ENCODE peak calls at places on chromosomes 13 and 19, in seven cellular contexts. One of them, this sample, is unnamed.

GRCh38 chr19:16359074-16359473 is 34.4 kb downstream of the KLF2 start:
- DNase-seq in brain microvascular endothelial cell: no peak
- DNase-seq in neuronal stem cell: no peak
- DNase-seq in body of pancreas: no peak
- DNase-seq in ascending aorta: no peak
- DNase-seq in left lung: no peak
- DNase-seq in astrocyte: no peak
- DNase-seq in this sample: no peak

GRCh38 chr19:57269515-57270250 is 10.6 kb upstream of the ZNF460 start:
- DNase-seq in neuronal stem cell: no peak
- DNase-seq in astrocyte: peak; percentile 96
- DNase-seq in left lung: no peak
- DNase-seq in body of pancreas: no peak
- DNase-seq in brain microvascular endothelial cell: peak; percentile 59
- DNase-seq in ascending aorta: no peak
- DNase-seq in this sample: no peak

GRCh38 chr19:1270854-1271527 is 1.9 kb downstream of the CIRBP start:
- DNase-seq in astrocyte: no peak
- DNase-seq in body of pancreas: peak; percentile 46
- DNase-seq in neuronal stem cell: no peak
- DNase-seq in left lung: no peak
- DNase-seq in brain microvascular endothelial cell: no peak
- DNase-seq in ascending aorta: no peak
- DNase-seq in this sample: no peak

GRCh38 chr19:58562126-58563033 is 4.0 kb upstream of the UBE2M start:
- DNase-seq in astrocyte: peak; percentile 44
- DNase-seq in ascending aorta: no peak
- DNase-seq in left lung: peak; percentile 41
- DNase-seq in body of pancreas: peak; percentile 56
- DNase-seq in brain microvascular endothelial cell: no peak
- DNase-seq in neuronal stem cell: no peak
- DNase-seq in this sample: no peak

GRCh38 chr13:40433577-40433976 is 232.9 kb downstream of the FOXO1 start:
- DNase-seq in astrocyte: no peak
- DNase-seq in left lung: no peak
- DNase-seq in neuronal stem cell: no peak
- DNase-seq in ascending aorta: no peak
- DNase-seq in brain microvascular endothelial cell: no peak
- DNase-seq in body of pancreas: no peak
- DNase-seq in this sample: no peak

GRCh38 chr13:37109080-37109678 is 3.7 kb upstream of the CSNK1A1L start:
- DNase-seq in neuronal stem cell: peak; percentile 18
- DNase-seq in left lung: no peak
- DNase-seq in body of pancreas: no peak
- DNase-seq in astrocyte: peak; percentile 21
- DNase-seq in brain microvascular endothelial cell: peak; percentile 68
- DNase-seq in ascending aorta: no peak
- DNase-seq in this sample: no peak

GRCh38 chr13:19726611-19727010 is 56.1 kb downstream of the PSPC1 start:
- DNase-seq in ascending aorta: no peak
- DNase-seq in neuronal stem cell: no peak
- DNase-seq in brain microvascular endothelial cell: no peak
- DNase-seq in body of pancreas: no peak
- DNase-seq in left lung: no peak
- DNase-seq in astrocyte: no peak
- DNase-seq in this sample: no peak

GRCh38 chr19:18898533-18899408 is 2.8 kb upstream of the CERS1 start:
- DNase-seq in astrocyte: no peak
- DNase-seq in brain microvascular endothelial cell: no peak
- DNase-seq in left lung: no peak
- DNase-seq in ascending aorta: no peak
- DNase-seq in body of pancreas: no peak
- DNase-seq in neuronal stem cell: no peak
- DNase-seq in this sample: no peak

GRCh38 chr13:40502236-40502635 is 164.2 kb downstream of the FOXO1 start:
- DNase-seq in neuronal stem cell: no peak
- DNase-seq in body of pancreas: no peak
- DNase-seq in ascending aorta: peak; percentile 63
- DNase-seq in brain microvascular endothelial cell: no peak
- DNase-seq in left lung: no peak
- DNase-seq in astrocyte: peak; percentile 53
- DNase-seq in this sample: peak; percentile 55

GRCh38 chr13:47426126-47426849 is 529.4 kb upstream of the HTR2A start:
- DNase-seq in neuronal stem cell: no peak
- DNase-seq in brain microvascular endothelial cell: peak; percentile 60
- DNase-seq in body of pancreas: no peak
- DNase-seq in ascending aorta: no peak
- DNase-seq in left lung: peak; percentile 35
- DNase-seq in astrocyte: peak; percentile 66
- DNase-seq in this sample: peak; percentile 61

GRCh38 chr13:90254437-90254836 is 1093.0 kb upstream of the MIR17HG start:
- DNase-seq in astrocyte: no peak
- DNase-seq in body of pancreas: no peak
- DNase-seq in ascending aorta: no peak
- DNase-seq in left lung: no peak
- DNase-seq in brain microvascular endothelial cell: no peak
- DNase-seq in neuronal stem cell: no peak
- DNase-seq in this sample: no peak

GRCh38 chr19:33225458-33225925 is at the start of gene SLC7A10:
- DNase-seq in left lung: no peak
- DNase-seq in ascending aorta: no peak
- DNase-seq in brain microvascular endothelial cell: no peak
- DNase-seq in neuronal stem cell: no peak
- DNase-seq in body of pancreas: no peak
- DNase-seq in astrocyte: no peak
- DNase-seq in this sample: no peak

GRCh38 chr19:41500443-41500842 is 57.5 kb downstream of the ERICH4 start:
- DNase-seq in brain microvascular endothelial cell: no peak
- DNase-seq in astrocyte: no peak
- DNase-seq in left lung: no peak
- DNase-seq in neuronal stem cell: no peak
- DNase-seq in ascending aorta: no peak
- DNase-seq in body of pancreas: no peak
- DNase-seq in this sample: no peak

GRCh38 chr19:40467007-40467565 is 285 bp downstream of the SPTBN4 start:
- DNase-seq in astrocyte: no peak
- DNase-seq in brain microvascular endothelial cell: no peak
- DNase-seq in ascending aorta: no peak
- DNase-seq in neuronal stem cell: no peak
- DNase-seq in body of pancreas: peak; percentile 17
- DNase-seq in left lung: no peak
- DNase-seq in this sample: no peak

GRCh38 chr13:51728972-51729371 is 75.0 kb downstream of the DHRS12 start:
- DNase-seq in neuronal stem cell: no peak
- DNase-seq in body of pancreas: no peak
- DNase-seq in brain microvascular endothelial cell: peak; percentile 75
- DNase-seq in left lung: no peak
- DNase-seq in ascending aorta: no peak
- DNase-seq in astrocyte: peak; percentile 83
- DNase-seq in this sample: no peak

GRCh38 chr13:24270639-24271131 is 38.7 kb upstream of the C1QTNF9 start:
- DNase-seq in ascending aorta: peak; percentile 87
- DNase-seq in body of pancreas: peak; percentile 73
- DNase-seq in neuronal stem cell: no peak
- DNase-seq in brain microvascular endothelial cell: peak; percentile 49
- DNase-seq in astrocyte: peak; percentile 59
- DNase-seq in left lung: peak; percentile 87
- DNase-seq in this sample: peak; percentile 87

GRCh38 chr19:53991224-53992113 is at the start of gene CACNG6:
- DNase-seq in neuronal stem cell: peak; percentile 43
- DNase-seq in astrocyte: no peak
- DNase-seq in ascending aorta: no peak
- DNase-seq in body of pancreas: peak; percentile 21
- DNase-seq in brain microvascular endothelial cell: no peak
- DNase-seq in left lung: no peak
- DNase-seq in this sample: no peak

GRCh38 chr13:57925250-57925649 is 293.7 kb downstream of the PCDH17 start:
- DNase-seq in ascending aorta: no peak
- DNase-seq in brain microvascular endothelial cell: no peak
- DNase-seq in neuronal stem cell: no peak
- DNase-seq in astrocyte: peak; percentile 8
- DNase-seq in left lung: no peak
- DNase-seq in body of pancreas: no peak
- DNase-seq in this sample: no peak

GRCh38 chr13:98570929-98571372 is 6.0 kb downstream of the STK24 start:
- DNase-seq in ascending aorta: no peak
- DNase-seq in neuronal stem cell: no peak
- DNase-seq in left lung: peak; percentile 59
- DNase-seq in body of pancreas: peak; percentile 10
- DNase-seq in brain microvascular endothelial cell: peak; percentile 40
- DNase-seq in astrocyte: peak; percentile 34
- DNase-seq in this sample: no peak

GRCh38 chr19:13843104-13843921 is 33.6 kb upstream of the NANOS3 start:
- DNase-seq in neuronal stem cell: no peak
- DNase-seq in ascending aorta: peak; percentile 89
- DNase-seq in astrocyte: no peak
- DNase-seq in brain microvascular endothelial cell: no peak
- DNase-seq in body of pancreas: peak; percentile 57
- DNase-seq in left lung: peak; percentile 70
- DNase-seq in this sample: no peak

GRCh38 chr19:46384396-46384795 is 29.0 kb downstream of the CCDC8 start:
- DNase-seq in body of pancreas: peak; percentile 4
- DNase-seq in ascending aorta: peak; percentile 49
- DNase-seq in neuronal stem cell: no peak
- DNase-seq in astrocyte: no peak
- DNase-seq in brain microvascular endothelial cell: no peak
- DNase-seq in left lung: no peak
- DNase-seq in this sample: no peak

GRCh38 chr19:49835562-49835961 is 15.4 kb upstream of the PTOV1 start:
- DNase-seq in astrocyte: no peak
- DNase-seq in left lung: no peak
- DNase-seq in brain microvascular endothelial cell: no peak
- DNase-seq in body of pancreas: no peak
- DNase-seq in neuronal stem cell: no peak
- DNase-seq in ascending aorta: no peak
- DNase-seq in this sample: no peak
- H3K36me3 ChIP-seq in astrocyte: peaks cover 16% of the 10 kb centered on the region
- H3K36me3 ChIP-seq in left lung: no peaks in the 10 kb centered on the region
- H3K36me3 ChIP-seq in brain microvascular endothelial cell: peaks cover 68% of the 10 kb centered on the region
- H3K36me3 ChIP-seq in body of pancreas: no peaks in the 10 kb centered on the region
- H3K36me3 ChIP-seq in neuronal stem cell: peaks cover 69% of the 10 kb centered on the region
- H3K36me3 ChIP-seq in ascending aorta: peaks cover 67% of the 10 kb centered on the region
- H3K36me3 ChIP-seq in this sample: peaks cover 62% of the 10 kb centered on the region

GRCh38 chr19:8459095-8459494 is 14.3 kb downstream of the HNRNPM start:
- DNase-seq in ascending aorta: no peak
- DNase-seq in body of pancreas: no peak
- DNase-seq in neuronal stem cell: no peak
- DNase-seq in brain microvascular endothelial cell: no peak
- DNase-seq in left lung: no peak
- DNase-seq in astrocyte: no peak
- DNase-seq in this sample: no peak

GRCh38 chr19:8460516-8461298 is 15.9 kb downstream of the HNRNPM start:
- DNase-seq in brain microvascular endothelial cell: no peak
- DNase-seq in astrocyte: no peak
- DNase-seq in left lung: no peak
- DNase-seq in neuronal stem cell: no peak
- DNase-seq in body of pancreas: no peak
- DNase-seq in ascending aorta: no peak
- DNase-seq in this sample: no peak

GRCh38 chr19:8461376-8461775 is 16.6 kb downstream of the HNRNPM start:
- DNase-seq in neuronal stem cell: no peak
- DNase-seq in ascending aorta: no peak
- DNase-seq in brain microvascular endothelial cell: no peak
- DNase-seq in astrocyte: no peak
- DNase-seq in left lung: no peak
- DNase-seq in body of pancreas: no peak
- DNase-seq in this sample: no peak

GRCh38 chr19:8458380-8458779 is 13.6 kb downstream of the HNRNPM start:
- DNase-seq in ascending aorta: no peak
- DNase-seq in brain microvascular endothelial cell: no peak
- DNase-seq in neuronal stem cell: no peak
- DNase-seq in left lung: peak; percentile 53
- DNase-seq in body of pancreas: peak; percentile 47
- DNase-seq in astrocyte: no peak
- DNase-seq in this sample: no peak

DNA sequence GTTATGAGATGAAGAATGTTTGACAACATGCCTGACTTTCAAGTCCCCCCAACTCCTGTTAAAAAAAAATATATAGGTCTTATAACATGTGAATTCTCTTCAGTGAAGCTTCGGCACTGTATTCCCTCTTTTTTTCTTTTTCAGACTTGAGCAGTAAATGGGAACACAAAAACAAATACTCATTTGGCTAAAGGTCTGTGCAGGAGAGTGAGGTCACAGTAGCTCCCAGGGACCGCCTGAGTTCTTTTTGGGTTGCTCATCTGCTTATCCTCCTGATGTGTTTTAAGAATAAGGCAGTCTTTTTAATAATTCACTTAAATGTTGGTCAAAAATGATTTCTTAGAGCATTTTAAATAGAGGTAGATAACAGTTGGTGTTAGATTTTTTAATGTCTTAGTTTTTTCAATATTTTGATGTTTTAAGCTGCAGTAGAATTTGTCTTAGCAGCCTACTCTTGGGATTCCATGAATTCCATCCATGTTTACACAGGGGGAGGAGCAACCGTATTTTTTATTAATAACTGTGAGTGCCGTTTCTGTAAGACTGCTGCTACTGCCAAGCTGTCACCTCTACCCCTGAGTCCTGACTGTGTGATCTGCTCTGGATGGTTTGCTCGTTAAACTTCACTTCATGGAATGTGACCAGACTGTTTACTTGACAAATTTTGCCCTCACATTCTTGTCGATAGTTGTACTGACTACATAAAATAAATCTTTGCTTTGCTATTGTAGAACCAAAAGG is 14.9 kb downstream of the HNRNPM start:
- DNase-seq in body of pancreas: no peak
- DNase-seq in left lung: no peak
- DNase-seq in ascending aorta: no peak
- DNase-seq in brain microvascular endothelial cell: peak; percentile 77
- DNase-seq in neuronal stem cell: no peak
- DNase-seq in astrocyte: peak; percentile 75
- DNase-seq in this sample: no peak
- H3K27ac ChIP-seq in body of pancreas: peak overlapping the region; percentile 55
- H3K27ac ChIP-seq in left lung: peak overlapping the region; percentile 6
- H3K27ac ChIP-seq in ascending aorta: peak overlapping the region; percentile 68
- H3K27ac ChIP-seq in brain microvascular endothelial cell: peak overlapping the region; percentile 84
- H3K27ac ChIP-seq in neuronal stem cell: no peak overlapping the region
- H3K27ac ChIP-seq in astrocyte: peak overlapping the region; percentile 78
- H3K27ac ChIP-seq in this sample: peak overlapping the region; percentile 66

DNA sequence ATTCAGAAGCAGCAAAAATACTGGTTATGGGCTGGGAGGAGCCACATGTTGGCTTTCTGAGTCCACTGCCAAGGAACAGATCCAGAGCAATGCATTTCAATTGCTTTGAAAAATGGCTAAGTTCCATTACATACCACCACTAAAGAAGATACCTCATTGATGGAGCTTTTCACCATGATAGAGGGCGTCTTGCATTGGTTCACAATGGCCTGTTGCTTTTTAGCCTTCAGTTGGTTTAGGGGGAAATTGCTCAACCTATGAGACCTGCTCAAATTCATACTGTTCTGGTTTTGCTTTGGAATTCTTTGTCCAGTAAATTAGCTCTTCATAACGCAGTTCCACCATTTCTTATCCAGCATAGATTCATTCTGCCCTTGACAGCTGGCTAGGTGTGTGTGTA is 21.2 kb upstream of the CPB2 start:
- DNase-seq in neuronal stem cell: no peak
- DNase-seq in body of pancreas: no peak
- DNase-seq in brain microvascular endothelial cell: no peak
- DNase-seq in astrocyte: no peak
- DNase-seq in ascending aorta: no peak
- DNase-seq in left lung: no peak
- DNase-seq in this sample: no peak
- H3K36me3 ChIP-seq in neuronal stem cell: no peaks in the 10 kb centered on the region
- H3K36me3 ChIP-seq in body of pancreas: no peaks in the 10 kb centered on the region
- H3K36me3 ChIP-seq in brain microvascular endothelial cell: no peaks in the 10 kb centered on the region
- H3K36me3 ChIP-seq in astrocyte: no peaks in the 10 kb centered on the region
- H3K36me3 ChIP-seq in ascending aorta: no peaks in the 10 kb centered on the region
- H3K36me3 ChIP-seq in left lung: no peaks in the 10 kb centered on the region
- H3K36me3 ChIP-seq in this sample: no peaks in the 10 kb centered on the region

GRCh38 chr13:110890279-110891150 is 24.4 kb downstream of the ANKRD10 start:
- DNase-seq in astrocyte: no peak
- DNase-seq in left lung: no peak
- DNase-seq in brain microvascular endothelial cell: no peak
- DNase-seq in body of pancreas: no peak
- DNase-seq in neuronal stem cell: no peak
- DNase-seq in ascending aorta: no peak
- DNase-seq in this sample: no peak
- H3K27ac ChIP-seq in astrocyte: no peak overlapping the region
- H3K27ac ChIP-seq in left lung: no peak overlapping the region
- H3K27ac ChIP-seq in brain microvascular endothelial cell: no peak overlapping the region
- H3K27ac ChIP-seq in body of pancreas: no peak overlapping the region
- H3K27ac ChIP-seq in neuronal stem cell: peak overlapping the region; percentile 13
- H3K27ac ChIP-seq in ascending aorta: no peak overlapping the region
- H3K27ac ChIP-seq in this sample: no peak overlapping the region

This sample was measured in right atrium auricular region.